ENCODE peak calls at places on chromosome 16, in six cellular contexts. G, Q, T, O, Y and V are unnamed samples.

GRCh38 chr16:6207124-6207523 is 1109.5 kb upstream of the EEF2KMT start:
- DNase-seq in G (no peak), Q (no peak), T (no peak), O (no peak), Y (no peak), V (no peak)

GRCh38 chr16:457732-458400 is 32.4 kb downstream of the RAB11FIP3 start:
- DNase-seq in G (no peak), Q (no peak), T (no peak), O (no peak), Y (no peak), V (no peak)

GRCh38 chr16:89453662-89454321 is 36.6 kb downstream of the ANKRD11 start:
- DNase-seq in G (no peak), Q (no peak), T (no peak), O (no peak), Y (no peak), V (no peak)

GRCh38 chr16:50781518-50781917 is 39.6 kb downstream of the CYLD start:
- DNase-seq in G (no peak), Q (no peak), T (no peak), O (no peak), Y (no peak), V (no peak)

GRCh38 chr16:82384017-82384416 is 214.0 kb upstream of the MPHOSPH6 start:
- DNase-seq in G (no peak), Q (no peak), T (no peak), O (no peak), Y (no peak), V (no peak)

GRCh38 chr16:51531271-51531670 is 380.2 kb upstream of the SALL1 start:
- DNase-seq in G (no peak), Q (no peak), T (no peak), O (no peak), Y (no peak), V (no peak)

GRCh38 chr16:64397945-64398508 is 723.8 kb downstream of the CDH11 start:
- DNase-seq in G (no peak), Q (peak), T (no peak), O (no peak), Y (no peak), V (no peak)

GRCh38 chr16:53768167-53768566 is 64.2 kb downstream of the FTO start:
- DNase-seq in G (no peak), Q (peak), T (no peak), O (no peak), Y (no peak), V (no peak)

GRCh38 chr16:88696441-88696840 is 9.8 kb downstream of the RNF166 start:
- DNase-seq in G (no peak), Q (no peak), T (no peak), O (no peak), Y (no peak), V (no peak)

GRCh38 chr16:50038756-50039529 is 13.9 kb downstream of the CNEP1R1 start:
- DNase-seq in G (no peak), Q (peak), T (no peak), O (no peak), Y (peak), V (no peak)

GRCh38 chr16:9270424-9270823 is 179.0 kb downstream of the HAPSTR1 start:
- DNase-seq in G (no peak), Q (no peak), T (no peak), O (no peak), Y (no peak), V (no peak)

GRCh38 chr16:75433732-75434413 is 570 bp upstream of the CFDP1 start:
- DNase-seq in G (no peak), Q (peak), T (no peak), O (peak), Y (peak), V (peak)

GRCh38 chr16:27400751-27401620 is 988 bp upstream of the IL21R start:
- DNase-seq in G (no peak), Q (no peak), T (no peak), O (no peak), Y (no peak), V (no peak)

GRCh38 chr16:74998481-74999207 is at the start of gene ZNRF1:
- DNase-seq in G (peak), Q (peak), T (peak), O (peak), Y (peak), V (peak)

GRCh38 chr16:22189473-22190168 is 16.5 kb upstream of the EEF2K start:
- DNase-seq in G (peak), Q (no peak), T (peak), O (peak), Y (no peak), V (no peak)

GRCh38 chr16:66277311-66278070 is 89.0 kb upstream of the CDH5 start:
- DNase-seq in G (no peak), Q (no peak), T (peak), O (no peak), Y (no peak), V (no peak)

GRCh38 chr16:5214466-5214865 is 116.9 kb upstream of the EEF2KMT start:
- DNase-seq in G (no peak), Q (no peak), T (no peak), O (no peak), Y (no peak), V (no peak)

GRCh38 chr16:29820271-29820701 is at the start of gene MVP:
- DNase-seq in G (peak), Q (peak), T (peak), O (peak), Y (peak), V (no peak)

GRCh38 chr16:54594646-54595381 is 308.2 kb upstream of the IRX3 start:
- DNase-seq in G (no peak), Q (no peak), T (no peak), O (no peak), Y (no peak), V (no peak)

GRCh38 chr16:86030116-86030515 is 131.2 kb downstream of the IRF8 start:
- DNase-seq in G (no peak), Q (no peak), T (no peak), O (no peak), Y (no peak), V (no peak)

GRCh38 chr16:81905277-81905676 is 106.0 kb downstream of the SDR42E1 start:
- DNase-seq in G (no peak), Q (no peak), T (no peak), O (no peak), Y (no peak), V (no peak)

GRCh38 chr16:75053791-75054555 is 55.1 kb downstream of the ZNRF1 start:
- DNase-seq in G (peak), Q (peak), T (no peak), O (peak), Y (peak), V (no peak)

GRCh38 chr16:28569011-28569410 is 15.3 kb downstream of the SGF29 start:
- DNase-seq in G (no peak), Q (no peak), T (no peak), O (no peak), Y (no peak), V (peak)

GRCh38 chr16:12337776-12338655 is 361.5 kb downstream of the SNX29 start:
- DNase-seq in G (no peak), Q (no peak), T (no peak), O (no peak), Y (no peak), V (no peak)

GRCh38 chr16:10317425-10318001 is 68.3 kb upstream of the ATF7IP2 start:
- DNase-seq in G (no peak), Q (no peak), T (no peak), O (no peak), Y (no peak), V (no peak)

GRCh38 chr16:10314811-10315210 is 71.0 kb upstream of the ATF7IP2 start:
- DNase-seq in G (no peak), Q (peak), T (no peak), O (no peak), Y (no peak), V (no peak)

GRCh38 chr16:10322723-10323527 is 62.9 kb upstream of the ATF7IP2 start:
- DNase-seq in G (no peak), Q (no peak), T (no peak), O (no peak), Y (no peak), V (no peak)

GRCh38 chr16:10321407-10322397 is 64.2 kb upstream of the ATF7IP2 start:
- DNase-seq in G (no peak), Q (no peak), T (no peak), O (no peak), Y (no peak), V (no peak)

GRCh38 chr16:10318798-10319500 is 66.9 kb upstream of the ATF7IP2 start:
- DNase-seq in G (no peak), Q (no peak), T (no peak), O (no peak), Y (no peak), V (no peak)
- H3K27ac ChIP-seq in G (no peak), Q (no peak), T (no peak), O (no peak), Y (no peak), V (no peak)

GRCh38 chr16:87295661-87296531 is 21.3 kb downstream of the C16orf95 start:
- DNase-seq in G (no peak), Q (no peak), T (no peak), O (no peak), Y (no peak), V (no peak)

GRCh38 chr16:87297918-87298631 is 19.1 kb downstream of the C16orf95 start:
- DNase-seq in G (no peak), Q (peak), T (no peak), O (no peak), Y (no peak), V (no peak)

GRCh38 chr16:87297407-87297806 is 19.8 kb downstream of the C16orf95 start:
- DNase-seq in G (no peak), Q (no peak), T (no peak), O (no peak), Y (no peak), V (no peak)

GRCh38 chr16:87295259-87295658 is 21.9 kb downstream of the C16orf95 start:
- DNase-seq in G (no peak), Q (peak), T (no peak), O (no peak), Y (no peak), V (no peak)

GRCh38 chr16:87298857-87299465 is 18.2 kb downstream of the C16orf95 start:
- DNase-seq in G (no peak), Q (no peak), T (no peak), O (no peak), Y (no peak), V (no peak)
- H3K27ac ChIP-seq in G (no peak), Q (no peak), T (no peak), O (no peak), Y (no peak), V (no peak)

GRCh38 chr16:17302213-17302612 is 168.5 kb downstream of the XYLT1 start:
- DNase-seq in G (no peak), Q (no peak), T (no peak), O (no peak), Y (no peak), V (no peak)
- H3K27ac ChIP-seq in G (peak), Q (no peak), T (no peak), O (no peak), Y (no peak), V (no peak)

GRCh38 chr16:57993897-57994296 is 6.6 kb downstream of the ZNF319 start:
- DNase-seq in G (peak), Q (no peak), T (no peak), O (no peak), Y (no peak), V (no peak)
- H3K27ac ChIP-seq in G (no peak), Q (no peak), T (no peak), O (no peak), Y (no peak), V (no peak)

GRCh38 chr16:15820837-15821236 is 36.0 kb downstream of the MYH11 start:
- DNase-seq in G (no peak), Q (no peak), T (no peak), O (no peak), Y (no peak), V (no peak)
- H3K27ac ChIP-seq in G (no peak), Q (no peak), T (no peak), O (no peak), Y (no peak), V (no peak)

GRCh38 chr16:69917311-69917710 is 33.8 kb upstream of the CLEC18A start:
- DNase-seq in G (no peak), Q (no peak), T (no peak), O (no peak), Y (no peak), V (no peak)
- H3K27ac ChIP-seq in G (no peak), Q (no peak), T (no peak), O (peak), Y (peak), V (peak)